ENCODE peak calls at places on chromosomes 7 and 10, in eight cellular contexts. One of them, this sample, is unnamed.

GRCh38 chr10:94046152-94046551 is 52.4 kb downstream of the PLCE1 start:
- DNase-seq in nephron progenitor cell: no peak
- DNase-seq in HTR-8/SVneo: no peak
- DNase-seq in NCI-H2081: no peak
- DNase-seq in NCI-H1048: no peak
- DNase-seq in activated T-cell treated with anti-CD3 and anti-CD28 coated beads, Interleukin-2, amount 50 U/mL, for 72 hours: no peak
- DNase-seq in NCI-H69: no peak
- DNase-seq in fibroblast of the aortic adventitia: no peak
- DNase-seq in this sample: no peak

GRCh38 chr10:59240581-59241183 is 64.2 kb downstream of the PHYHIPL start:
- DNase-seq in NCI-H2081: peak
- DNase-seq in nephron progenitor cell: peak
- DNase-seq in HTR-8/SVneo: no peak
- DNase-seq in fibroblast of the aortic adventitia: peak
- DNase-seq in activated T-cell treated with anti-CD3 and anti-CD28 coated beads, Interleukin-2, amount 50 U/mL, for 72 hours: peak
- DNase-seq in NCI-H1048: no peak
- DNase-seq in NCI-H69: peak
- DNase-seq in this sample: peak

GRCh38 chr10:84665883-84666463 is 337.6 kb downstream of the CCSER2 start:
- DNase-seq in nephron progenitor cell: peak
- DNase-seq in fibroblast of the aortic adventitia: no peak
- DNase-seq in NCI-H69: peak
- DNase-seq in activated T-cell treated with anti-CD3 and anti-CD28 coated beads, Interleukin-2, amount 50 U/mL, for 72 hours: peak
- DNase-seq in HTR-8/SVneo: no peak
- DNase-seq in NCI-H2081: no peak
- DNase-seq in NCI-H1048: peak
- DNase-seq in this sample: peak

GRCh38 chr7:73870041-73870492 is 9.1 kb downstream of the TMEM270 start:
- DNase-seq in NCI-H1048: no peak
- DNase-seq in HTR-8/SVneo: no peak
- DNase-seq in NCI-H69: peak
- DNase-seq in nephron progenitor cell: no peak
- DNase-seq in NCI-H2081: no peak
- DNase-seq in fibroblast of the aortic adventitia: no peak
- DNase-seq in activated T-cell treated with anti-CD3 and anti-CD28 coated beads, Interleukin-2, amount 50 U/mL, for 72 hours: no peak
- DNase-seq in this sample: peak

GRCh38 chr10:8893102-8893501 is 838.6 kb downstream of the GATA3 start:
- DNase-seq in HTR-8/SVneo: no peak
- DNase-seq in nephron progenitor cell: no peak
- DNase-seq in fibroblast of the aortic adventitia: no peak
- DNase-seq in NCI-H1048: no peak
- DNase-seq in NCI-H69: no peak
- DNase-seq in activated T-cell treated with anti-CD3 and anti-CD28 coated beads, Interleukin-2, amount 50 U/mL, for 72 hours: no peak
- DNase-seq in NCI-H2081: no peak
- DNase-seq in this sample: no peak

GRCh38 chr10:73126343-73126742 is 16.1 kb downstream of the NUDT13 start:
- DNase-seq in HTR-8/SVneo: no peak
- DNase-seq in NCI-H2081: no peak
- DNase-seq in activated T-cell treated with anti-CD3 and anti-CD28 coated beads, Interleukin-2, amount 50 U/mL, for 72 hours: no peak
- DNase-seq in NCI-H1048: no peak
- DNase-seq in fibroblast of the aortic adventitia: no peak
- DNase-seq in nephron progenitor cell: no peak
- DNase-seq in NCI-H69: no peak
- DNase-seq in this sample: no peak

GRCh38 chr7:136877990-136878389 is 9.5 kb downstream of the CHRM2 start:
- DNase-seq in activated T-cell treated with anti-CD3 and anti-CD28 coated beads, Interleukin-2, amount 50 U/mL, for 72 hours: no peak
- DNase-seq in NCI-H1048: no peak
- DNase-seq in fibroblast of the aortic adventitia: no peak
- DNase-seq in NCI-H2081: no peak
- DNase-seq in HTR-8/SVneo: no peak
- DNase-seq in nephron progenitor cell: no peak
- DNase-seq in NCI-H69: no peak
- DNase-seq in this sample: no peak

GRCh38 chr7:116780966-116781365 is 81.4 kb upstream of the CAPZA2 start:
- DNase-seq in NCI-H2081: no peak
- DNase-seq in HTR-8/SVneo: no peak
- DNase-seq in activated T-cell treated with anti-CD3 and anti-CD28 coated beads, Interleukin-2, amount 50 U/mL, for 72 hours: no peak
- DNase-seq in fibroblast of the aortic adventitia: no peak
- DNase-seq in nephron progenitor cell: no peak
- DNase-seq in NCI-H1048: no peak
- DNase-seq in NCI-H69: no peak
- DNase-seq in this sample: peak

GRCh38 chr10:42875792-42876191 is 93.2 kb downstream of the BMS1 start:
- DNase-seq in NCI-H69: no peak
- DNase-seq in NCI-H2081: no peak
- DNase-seq in fibroblast of the aortic adventitia: peak
- DNase-seq in HTR-8/SVneo: peak
- DNase-seq in nephron progenitor cell: no peak
- DNase-seq in activated T-cell treated with anti-CD3 and anti-CD28 coated beads, Interleukin-2, amount 50 U/mL, for 72 hours: no peak
- DNase-seq in NCI-H1048: no peak
- DNase-seq in this sample: peak

GRCh38 chr7:131625817-131626372 is 69.5 kb upstream of the PODXL start:
- DNase-seq in NCI-H69: no peak
- DNase-seq in NCI-H2081: no peak
- DNase-seq in NCI-H1048: no peak
- DNase-seq in nephron progenitor cell: peak
- DNase-seq in activated T-cell treated with anti-CD3 and anti-CD28 coated beads, Interleukin-2, amount 50 U/mL, for 72 hours: no peak
- DNase-seq in HTR-8/SVneo: peak
- DNase-seq in fibroblast of the aortic adventitia: peak
- DNase-seq in this sample: peak

GRCh38 chr7:6636741-6637543 is at the start of gene ZNF316:
- DNase-seq in NCI-H1048: no peak
- DNase-seq in NCI-H69: peak
- DNase-seq in NCI-H2081: peak
- DNase-seq in activated T-cell treated with anti-CD3 and anti-CD28 coated beads, Interleukin-2, amount 50 U/mL, for 72 hours: peak
- DNase-seq in fibroblast of the aortic adventitia: peak
- DNase-seq in nephron progenitor cell: peak
- DNase-seq in HTR-8/SVneo: peak
- DNase-seq in this sample: no peak

GRCh38 chr10:17113346-17113745 is 16.3 kb downstream of the CUBN start:
- DNase-seq in NCI-H1048: no peak
- DNase-seq in NCI-H2081: no peak
- DNase-seq in nephron progenitor cell: no peak
- DNase-seq in fibroblast of the aortic adventitia: no peak
- DNase-seq in HTR-8/SVneo: peak
- DNase-seq in NCI-H69: no peak
- DNase-seq in activated T-cell treated with anti-CD3 and anti-CD28 coated beads, Interleukin-2, amount 50 U/mL, for 72 hours: no peak
- DNase-seq in this sample: no peak

GRCh38 chr10:112490543-112490942 is 43.5 kb downstream of the VTI1A start:
- DNase-seq in fibroblast of the aortic adventitia: peak
- DNase-seq in nephron progenitor cell: no peak
- DNase-seq in NCI-H69: peak
- DNase-seq in NCI-H2081: peak
- DNase-seq in NCI-H1048: no peak
- DNase-seq in activated T-cell treated with anti-CD3 and anti-CD28 coated beads, Interleukin-2, amount 50 U/mL, for 72 hours: no peak
- DNase-seq in HTR-8/SVneo: no peak
- DNase-seq in this sample: no peak

GRCh38 chr7:105916603-105917002 is 40.2 kb upstream of the ATXN7L1 start:
- DNase-seq in nephron progenitor cell: no peak
- DNase-seq in activated T-cell treated with anti-CD3 and anti-CD28 coated beads, Interleukin-2, amount 50 U/mL, for 72 hours: no peak
- DNase-seq in HTR-8/SVneo: no peak
- DNase-seq in NCI-H1048: no peak
- DNase-seq in NCI-H2081: no peak
- DNase-seq in fibroblast of the aortic adventitia: peak
- DNase-seq in NCI-H69: no peak
- DNase-seq in this sample: no peak

GRCh38 chr7:138654616-138655015 is 46.5 kb downstream of the SVOPL start:
- DNase-seq in nephron progenitor cell: no peak
- DNase-seq in activated T-cell treated with anti-CD3 and anti-CD28 coated beads, Interleukin-2, amount 50 U/mL, for 72 hours: no peak
- DNase-seq in NCI-H1048: no peak
- DNase-seq in NCI-H69: no peak
- DNase-seq in HTR-8/SVneo: no peak
- DNase-seq in NCI-H2081: no peak
- DNase-seq in fibroblast of the aortic adventitia: no peak
- DNase-seq in this sample: no peak

GRCh38 chr10:79292789-79293746 is 54.2 kb upstream of the PPIF start:
- DNase-seq in activated T-cell treated with anti-CD3 and anti-CD28 coated beads, Interleukin-2, amount 50 U/mL, for 72 hours: peak
- DNase-seq in nephron progenitor cell: peak
- DNase-seq in NCI-H2081: no peak
- DNase-seq in NCI-H69: peak
- DNase-seq in fibroblast of the aortic adventitia: no peak
- DNase-seq in HTR-8/SVneo: peak
- DNase-seq in NCI-H1048: no peak
- DNase-seq in this sample: peak

GRCh38 chr7:26398436-26399308 is 107.0 kb downstream of the SNX10 start:
- DNase-seq in HTR-8/SVneo: peak
- DNase-seq in nephron progenitor cell: peak
- DNase-seq in NCI-H2081: peak
- DNase-seq in activated T-cell treated with anti-CD3 and anti-CD28 coated beads, Interleukin-2, amount 50 U/mL, for 72 hours: peak
- DNase-seq in NCI-H1048: peak
- DNase-seq in fibroblast of the aortic adventitia: peak
- DNase-seq in NCI-H69: peak
- DNase-seq in this sample: peak

GRCh38 chr10:121880842-121881423 is 46.9 kb downstream of the ATE1 start:
- DNase-seq in HTR-8/SVneo: no peak
- DNase-seq in nephron progenitor cell: no peak
- DNase-seq in activated T-cell treated with anti-CD3 and anti-CD28 coated beads, Interleukin-2, amount 50 U/mL, for 72 hours: no peak
- DNase-seq in NCI-H69: peak
- DNase-seq in NCI-H1048: no peak
- DNase-seq in NCI-H2081: no peak
- DNase-seq in fibroblast of the aortic adventitia: peak
- DNase-seq in this sample: no peak

GRCh38 chr7:135558881-135559280 is 1.2 kb downstream of the NUP205 start:
- DNase-seq in nephron progenitor cell: no peak
- DNase-seq in NCI-H1048: no peak
- DNase-seq in fibroblast of the aortic adventitia: no peak
- DNase-seq in activated T-cell treated with anti-CD3 and anti-CD28 coated beads, Interleukin-2, amount 50 U/mL, for 72 hours: no peak
- DNase-seq in NCI-H69: no peak
- DNase-seq in HTR-8/SVneo: no peak
- DNase-seq in NCI-H2081: no peak
- DNase-seq in this sample: no peak

GRCh38 chr10:6729071-6729773 is 149.1 kb upstream of the PRKCQ start:
- DNase-seq in NCI-H1048: no peak
- DNase-seq in NCI-H2081: no peak
- DNase-seq in fibroblast of the aortic adventitia: peak
- DNase-seq in NCI-H69: no peak
- DNase-seq in activated T-cell treated with anti-CD3 and anti-CD28 coated beads, Interleukin-2, amount 50 U/mL, for 72 hours: no peak
- DNase-seq in HTR-8/SVneo: no peak
- DNase-seq in nephron progenitor cell: no peak
- DNase-seq in this sample: no peak

GRCh38 chr7:92695308-92696261 is 105.4 kb upstream of the FAM133B start:
- DNase-seq in nephron progenitor cell: peak
- DNase-seq in NCI-H1048: no peak
- DNase-seq in NCI-H69: peak
- DNase-seq in NCI-H2081: no peak
- DNase-seq in HTR-8/SVneo: peak
- DNase-seq in activated T-cell treated with anti-CD3 and anti-CD28 coated beads, Interleukin-2, amount 50 U/mL, for 72 hours: no peak
- DNase-seq in fibroblast of the aortic adventitia: peak
- DNase-seq in this sample: peak

GRCh38 chr7:20327047-20327446 is 3.7 kb upstream of the ITGB8 start:
- DNase-seq in nephron progenitor cell: no peak
- DNase-seq in fibroblast of the aortic adventitia: peak
- DNase-seq in HTR-8/SVneo: no peak
- DNase-seq in NCI-H69: no peak
- DNase-seq in NCI-H2081: no peak
- DNase-seq in activated T-cell treated with anti-CD3 and anti-CD28 coated beads, Interleukin-2, amount 50 U/mL, for 72 hours: no peak
- DNase-seq in NCI-H1048: no peak
- DNase-seq in this sample: no peak

GRCh38 chr7:16989883-16990413 is 108.2 kb upstream of the AGR3 start:
- DNase-seq in HTR-8/SVneo: peak
- DNase-seq in NCI-H69: peak
- DNase-seq in NCI-H2081: peak
- DNase-seq in nephron progenitor cell: no peak
- DNase-seq in NCI-H1048: peak
- DNase-seq in fibroblast of the aortic adventitia: peak
- DNase-seq in activated T-cell treated with anti-CD3 and anti-CD28 coated beads, Interleukin-2, amount 50 U/mL, for 72 hours: no peak
- DNase-seq in this sample: no peak

GRCh38 chr10:45355494-45355893 is 18.5 kb upstream of the ALOX5 start:
- DNase-seq in fibroblast of the aortic adventitia: no peak
- DNase-seq in NCI-H1048: no peak
- DNase-seq in NCI-H69: no peak
- DNase-seq in nephron progenitor cell: no peak
- DNase-seq in activated T-cell treated with anti-CD3 and anti-CD28 coated beads, Interleukin-2, amount 50 U/mL, for 72 hours: no peak
- DNase-seq in HTR-8/SVneo: no peak
- DNase-seq in NCI-H2081: no peak
- DNase-seq in this sample: no peak

GRCh38 chr7:3861941-3862340 is 560.9 kb downstream of the SDK1 start:
- DNase-seq in nephron progenitor cell: no peak
- DNase-seq in activated T-cell treated with anti-CD3 and anti-CD28 coated beads, Interleukin-2, amount 50 U/mL, for 72 hours: peak
- DNase-seq in NCI-H1048: no peak
- DNase-seq in NCI-H2081: no peak
- DNase-seq in NCI-H69: peak
- DNase-seq in HTR-8/SVneo: peak
- DNase-seq in fibroblast of the aortic adventitia: peak
- DNase-seq in this sample: no peak

GRCh38 chr10:132331259-132331955 is 586 bp upstream of the LRRC27 start:
- DNase-seq in HTR-8/SVneo: no peak
- DNase-seq in NCI-H1048: peak
- DNase-seq in activated T-cell treated with anti-CD3 and anti-CD28 coated beads, Interleukin-2, amount 50 U/mL, for 72 hours: no peak
- DNase-seq in NCI-H69: peak
- DNase-seq in fibroblast of the aortic adventitia: no peak
- DNase-seq in NCI-H2081: no peak
- DNase-seq in nephron progenitor cell: no peak
- DNase-seq in this sample: no peak

GRCh38 chr7:44461387-44461786 is 29.1 kb downstream of the NUDCD3 start:
- DNase-seq in fibroblast of the aortic adventitia: peak
- DNase-seq in NCI-H69: no peak
- DNase-seq in HTR-8/SVneo: peak
- DNase-seq in NCI-H2081: no peak
- DNase-seq in nephron progenitor cell: no peak
- DNase-seq in activated T-cell treated with anti-CD3 and anti-CD28 coated beads, Interleukin-2, amount 50 U/mL, for 72 hours: peak
- DNase-seq in NCI-H1048: no peak
- DNase-seq in this sample: no peak

GRCh38 chr7:140026935-140027334 is 35.8 kb downstream of the PARP12 start:
- DNase-seq in activated T-cell treated with anti-CD3 and anti-CD28 coated beads, Interleukin-2, amount 50 U/mL, for 72 hours: no peak
- DNase-seq in NCI-H2081: no peak
- DNase-seq in HTR-8/SVneo: no peak
- DNase-seq in nephron progenitor cell: no peak
- DNase-seq in fibroblast of the aortic adventitia: no peak
- DNase-seq in NCI-H1048: no peak
- DNase-seq in NCI-H69: no peak
- DNase-seq in this sample: no peak

GRCh38 chr7:4774804-4775280 is 581 bp upstream of the AP5Z1 start:
- DNase-seq in nephron progenitor cell: no peak
- DNase-seq in activated T-cell treated with anti-CD3 and anti-CD28 coated beads, Interleukin-2, amount 50 U/mL, for 72 hours: no peak
- DNase-seq in fibroblast of the aortic adventitia: peak
- DNase-seq in NCI-H1048: no peak
- DNase-seq in NCI-H69: peak
- DNase-seq in HTR-8/SVneo: no peak
- DNase-seq in NCI-H2081: no peak
- DNase-seq in this sample: no peak

GRCh38 chr7:103630318-103630717 is 184.3 kb upstream of the SLC26A5 start:
- DNase-seq in NCI-H69: peak
- DNase-seq in nephron progenitor cell: no peak
- DNase-seq in activated T-cell treated with anti-CD3 and anti-CD28 coated beads, Interleukin-2, amount 50 U/mL, for 72 hours: no peak
- DNase-seq in NCI-H1048: no peak
- DNase-seq in NCI-H2081: no peak
- DNase-seq in fibroblast of the aortic adventitia: peak
- DNase-seq in HTR-8/SVneo: no peak
- DNase-seq in this sample: no peak

GRCh38 chr7:27936244-27937102 is 196.5 kb downstream of the TAX1BP1 start:
- DNase-seq in fibroblast of the aortic adventitia: no peak
- DNase-seq in nephron progenitor cell: no peak
- DNase-seq in activated T-cell treated with anti-CD3 and anti-CD28 coated beads, Interleukin-2, amount 50 U/mL, for 72 hours: no peak
- DNase-seq in NCI-H2081: no peak
- DNase-seq in HTR-8/SVneo: no peak
- DNase-seq in NCI-H69: no peak
- DNase-seq in NCI-H1048: no peak
- DNase-seq in this sample: no peak

GRCh38 chr10:59623100-59623822 is 86.4 kb downstream of the SLC16A9 start:
- DNase-seq in NCI-H2081: no peak
- DNase-seq in NCI-H1048: no peak
- DNase-seq in HTR-8/SVneo: no peak
- DNase-seq in nephron progenitor cell: no peak
- DNase-seq in NCI-H69: peak
- DNase-seq in activated T-cell treated with anti-CD3 and anti-CD28 coated beads, Interleukin-2, amount 50 U/mL, for 72 hours: no peak
- DNase-seq in fibroblast of the aortic adventitia: no peak
- DNase-seq in this sample: no peak

GRCh38 chr10:109922976-109923921 is at the start of gene XPNPEP1:
- DNase-seq in nephron progenitor cell: peak
- DNase-seq in fibroblast of the aortic adventitia: peak
- DNase-seq in activated T-cell treated with anti-CD3 and anti-CD28 coated beads, Interleukin-2, amount 50 U/mL, for 72 hours: peak
- DNase-seq in NCI-H69: peak
- DNase-seq in HTR-8/SVneo: peak
- DNase-seq in NCI-H2081: peak
- DNase-seq in NCI-H1048: peak
- DNase-seq in this sample: peak

GRCh38 chr7:20283997-20284396 is 46.7 kb upstream of the ITGB8 start:
- DNase-seq in NCI-H69: no peak
- DNase-seq in fibroblast of the aortic adventitia: no peak
- DNase-seq in NCI-H2081: no peak
- DNase-seq in NCI-H1048: no peak
- DNase-seq in HTR-8/SVneo: no peak
- DNase-seq in nephron progenitor cell: no peak
- DNase-seq in activated T-cell treated with anti-CD3 and anti-CD28 coated beads, Interleukin-2, amount 50 U/mL, for 72 hours: no peak
- DNase-seq in this sample: no peak